ENCODE peak calls at places on chromosomes 1 and 21, in nine cellular contexts. X is K562; Z is SK-N-SH; P is fibroblast of lung; R is CD8-positive, alpha-beta T cell; Y is Peyer's patch; T is pancreas; D is transverse colon; I is cardiac muscle cell. S is an unnamed sample.

GRCh38 chr1:22414244-22414751 is 37.4 kb upstream of the ZBTB40 start:
- DNase-seq in P (peak; percentile 4), I (no peak), D (peak; percentile 33), Y (no peak), X (peak; percentile 37), Z (no peak), R (no peak), T (peak; percentile 70), S (peak; percentile 61)

GRCh38 chr1:114201486-114201885 is 47.8 kb upstream of the SYT6 start:
- DNase-seq in D (no peak), Z (no peak), X (no peak), P (no peak), R (no peak), T (no peak), Y (no peak), I (no peak), S (no peak)

GRCh38 chr1:59124166-59124565 is 172.7 kb upstream of the FGGY start:
- DNase-seq in Z (no peak), I (peak; percentile 53), T (no peak), P (peak; percentile 40), R (no peak), Y (no peak), D (no peak), X (no peak), S (no peak)

GRCh38 chr1:241266121-241266520 is 90.9 kb downstream of the RGS7 start:
- DNase-seq in R (no peak), Z (no peak), T (no peak), X (no peak), D (no peak), P (no peak), I (no peak), Y (no peak), S (no peak)

GRCh38 chr1:232624892-232625291 is 5.0 kb downstream of the SIPA1L2 start:
- DNase-seq in R (no peak), P (no peak), Y (no peak), I (no peak), X (no peak), T (no peak), D (no peak), Z (no peak), S (no peak)

GRCh38 chr1:4495809-4496208 is 158.6 kb upstream of the AJAP1 start:
- DNase-seq in X (no peak), R (no peak), I (no peak), Z (no peak), P (no peak), Y (no peak), T (peak; percentile 13), D (no peak), S (no peak)

GRCh38 chr1:208475951-208476824 is 232.0 kb upstream of the PLXNA2 start:
- DNase-seq in R (no peak), P (peak; percentile 6), T (no peak), Y (no peak), Z (peak; percentile 69), X (no peak), D (no peak), I (peak; percentile 9), S (no peak)

GRCh38 chr1:49197081-49197480 is 420.4 kb upstream of the BEND5 start:
- DNase-seq in T (no peak), Z (no peak), R (no peak), X (no peak), P (peak; percentile 28), D (no peak), I (no peak), Y (no peak), S (no peak)

GRCh38 chr1:109161836-109162606 is 48.1 kb downstream of the ELAPOR1 start:
- DNase-seq in X (no peak), I (peak; percentile 91), Y (no peak), R (no peak), D (no peak), P (peak; percentile 85), Z (no peak), T (no peak), S (peak; percentile 33)
- H3K4me3 ChIP-seq in X (no peak overlapping the region), I (no peak overlapping the region), Y (no peak overlapping the region), R (no peak overlapping the region), D (no peak overlapping the region), P (peak overlapping the region; percentile 33), Z (no peak overlapping the region), T (no peak overlapping the region), S (no peak overlapping the region)

GRCh38 chr1:165495811-165496143 is 48.0 kb upstream of the LRRC52 start:
- DNase-seq in P (no peak), R (no peak), X (no peak), T (no peak), D (no peak), I (no peak), Z (no peak), Y (no peak), S (no peak)

GRCh38 chr1:165497444-165498013 is 46.3 kb upstream of the LRRC52 start:
- DNase-seq in R (no peak), P (no peak), I (no peak), Y (no peak), D (no peak), T (no peak), Z (no peak), X (no peak), S (no peak)

GRCh38 chr1:165492845-165493244 is 47.9 kb upstream of the RXRG start:
- DNase-seq in X (no peak), R (no peak), Y (no peak), I (no peak), T (no peak), P (no peak), Z (peak; percentile 9), D (no peak), S (no peak)

GRCh38 chr1:165494949-165495810 is 48.6 kb upstream of the LRRC52 start:
- DNase-seq in R (no peak), D (no peak), T (no peak), X (no peak), P (no peak), Y (no peak), Z (no peak), I (no peak), S (no peak)

GRCh38 chr1:165496493-165496892 is 47.3 kb upstream of the LRRC52 start:
- DNase-seq in Y (no peak), P (no peak), Z (no peak), T (no peak), D (no peak), I (no peak), X (no peak), R (no peak), S (no peak)
- H3K4me1 ChIP-seq in Y (no peaks in the 10 kb centered on the region), P (no peaks in the 10 kb centered on the region), Z (no peaks in the 10 kb centered on the region), T (no peaks in the 10 kb centered on the region), D (no peaks in the 10 kb centered on the region), I (peaks cover 27% of the 10 kb centered on the region), X (no peaks in the 10 kb centered on the region), R (no peaks in the 10 kb centered on the region), S (no peaks in the 10 kb centered on the region)

GRCh38 chr1:8070381-8070811 is 44.3 kb upstream of the ERRFI1 start:
- DNase-seq in Y (no peak), Z (no peak), P (peak; percentile 27), D (no peak), T (no peak), R (no peak), I (no peak), X (no peak), S (peak; percentile 54)

GRCh38 chr1:8075511-8076051 is 49.5 kb upstream of the ERRFI1 start:
- DNase-seq in Z (no peak), Y (no peak), D (no peak), R (no peak), P (peak; percentile 43), X (no peak), I (no peak), T (no peak), S (no peak)

GRCh38 chr1:8077120-8077573 is 51.0 kb upstream of the ERRFI1 start:
- DNase-seq in Z (no peak), Y (no peak), D (peak; percentile 59), T (no peak), I (peak; percentile 95), X (peak; percentile 54), R (no peak), P (peak; percentile 99), S (peak; percentile 75)

GRCh38 chr1:8076171-8076570 is 50.1 kb upstream of the ERRFI1 start:
- DNase-seq in Z (no peak), R (no peak), T (no peak), D (no peak), X (no peak), Y (no peak), P (no peak), I (no peak), S (no peak)

DNA sequence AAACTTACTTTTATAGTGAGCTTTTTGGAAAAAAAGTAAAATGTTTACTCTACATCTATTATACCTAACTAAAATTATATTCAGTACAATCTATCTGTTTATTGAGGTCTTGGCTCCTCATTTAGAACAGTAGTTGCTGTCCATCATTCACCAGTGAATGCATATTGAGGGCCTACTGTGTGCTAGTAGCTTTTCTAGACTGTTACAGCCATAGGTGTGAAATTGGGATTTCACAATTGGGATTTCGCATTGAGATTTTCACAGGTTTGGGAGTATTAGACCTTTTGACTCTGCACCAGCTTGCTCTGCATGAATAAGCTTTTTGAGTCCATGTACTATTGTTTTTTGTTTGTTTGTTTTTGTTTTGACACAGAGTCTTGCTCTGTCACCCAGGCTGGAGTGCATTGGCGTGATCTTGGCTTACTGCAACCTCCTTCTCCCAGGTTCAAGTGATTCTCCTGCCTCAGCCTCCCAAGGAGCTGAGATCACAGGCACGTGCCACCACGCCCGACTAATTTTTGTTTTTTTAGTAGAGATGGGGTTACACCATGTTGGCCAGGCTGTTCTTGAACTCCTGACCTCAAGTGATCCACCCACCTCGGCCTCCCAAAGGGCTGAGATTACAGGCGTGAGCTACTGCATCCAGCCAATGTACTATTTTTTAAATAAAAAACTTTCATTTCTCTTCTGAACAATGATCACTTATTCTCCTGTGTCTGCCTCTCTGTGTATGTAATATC is 47.2 kb upstream of the ERRFI1 start:
- DNase-seq in R (no peak), Y (no peak), X (no peak), P (no peak), T (no peak), I (no peak), Z (no peak), D (no peak), S (no peak)
- H3K27ac ChIP-seq in R (no peak overlapping the region), Y (no peak overlapping the region), X (no peak overlapping the region), P (no peak overlapping the region), T (no peak overlapping the region), I (no peak overlapping the region), Z (no peak overlapping the region), D (no peak overlapping the region), S (no peak overlapping the region)

GRCh38 chr21:40839551-40839950 is 7.4 kb downstream of the DSCAM start:
- DNase-seq in I (no peak), Z (no peak), R (no peak), X (no peak), T (no peak), Y (no peak), D (no peak), P (peak; percentile 42), S (no peak)

GRCh38 chr21:40844935-40845334 is 2.0 kb downstream of the DSCAM start:
- DNase-seq in I (no peak), T (no peak), D (no peak), X (no peak), Y (no peak), P (no peak), Z (no peak), R (no peak), S (no peak)

GRCh38 chr21:40840441-40840840 is 6.5 kb downstream of the DSCAM start:
- DNase-seq in T (no peak), Y (no peak), I (no peak), R (no peak), X (no peak), D (no peak), Z (no peak), P (peak; percentile 33), S (no peak)

GRCh38 chr21:40842197-40842552 is 4.8 kb downstream of the DSCAM start:
- DNase-seq in Y (no peak), P (no peak), D (no peak), R (no peak), Z (no peak), I (no peak), T (no peak), X (no peak), S (no peak)

DNA sequence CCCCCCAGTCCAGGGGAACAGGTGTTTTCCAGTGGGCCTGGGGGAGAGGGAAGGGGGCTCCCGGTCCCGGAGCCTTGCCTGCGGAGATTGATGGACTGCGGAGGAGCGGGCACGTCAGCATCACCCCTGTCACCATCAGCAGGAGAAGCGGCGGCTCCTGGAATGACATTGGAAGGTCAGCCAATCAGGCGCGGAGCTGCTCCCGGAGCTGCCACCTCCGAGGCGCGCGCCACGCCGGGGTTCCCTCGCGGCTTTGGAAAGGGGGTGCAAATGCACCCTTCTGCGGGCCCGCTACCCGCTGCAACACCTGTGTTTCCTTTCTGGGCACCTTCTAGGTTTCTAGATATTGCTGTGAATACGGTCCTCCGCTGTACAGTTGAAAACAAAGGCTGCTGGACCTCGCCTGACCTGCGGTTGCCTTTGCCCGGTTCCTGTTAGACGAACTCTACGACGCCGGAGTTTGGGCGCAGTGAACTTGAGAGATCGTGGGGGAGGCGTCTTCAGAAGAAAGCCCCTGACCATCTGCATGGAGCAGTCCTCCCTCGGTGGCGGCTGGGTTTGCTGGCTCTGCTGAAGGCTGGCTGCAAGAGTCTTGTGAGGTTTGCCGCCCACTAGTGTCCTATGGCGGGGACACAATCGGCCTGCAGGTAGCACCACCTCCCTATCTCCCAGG is 5.3 kb downstream of the DSCAM start:
- DNase-seq in D (no peak), X (no peak), P (peak; percentile 40), Y (no peak), I (no peak), T (peak; percentile 79), Z (peak; percentile 81), R (no peak), S (peak; percentile 24)
- H3K4me3 ChIP-seq in D (peak overlapping the region; percentile 14), X (no peak overlapping the region), P (no peak overlapping the region), Y (no peak overlapping the region), I (peak overlapping the region; percentile 55), T (no peak overlapping the region), Z (no peak overlapping the region), R (no peak overlapping the region), S (no peak overlapping the region)